ENCODE peak calls at places on chromosome 1, in six cellular contexts. E is tibial nerve, H is sigmoid colon, S is fibroblast of pulmonary artery, X is GM12865, T is AG09309. R is an unnamed sample.

GRCh38 chr1:78095618-78096416 is 50.1 kb downstream of the GIPC2 start:
- DNase-seq in H (no peak), T (peak; percentile 53), X (no peak), E (no peak), S (peak; percentile 76), R (no peak)

GRCh38 chr1:228136908-228137307 is 3.2 kb upstream of the GUK1 start:
- DNase-seq in S (no peak), E (no peak), T (no peak), H (no peak), X (no peak), R (no peak)

GRCh38 chr1:68107771-68108170 is 57.3 kb upstream of the DIRAS3 start:
- DNase-seq in S (peak; percentile 57), X (no peak), T (no peak), H (no peak), E (no peak), R (no peak)

GRCh38 chr1:72394457-72394856 is 112.1 kb upstream of the NEGR1 start:
- DNase-seq in E (no peak), S (no peak), H (no peak), T (no peak), X (no peak), R (no peak)

GRCh38 chr1:29324771-29325351 is 88.5 kb downstream of the PTPRU start:
- DNase-seq in H (peak; percentile 55), X (no peak), T (no peak), E (no peak), S (no peak), R (no peak)

GRCh38 chr1:9942399-9942938 is 722 bp downstream of the LZIC start:
- DNase-seq in T (peak; percentile 21), H (no peak), S (peak; percentile 75), X (peak; percentile 79), E (no peak), R (peak; percentile 32)

GRCh38 chr1:7845761-7846160 is 7.1 kb downstream of the UTS2 start:
- DNase-seq in X (no peak), E (no peak), S (peak; percentile 46), H (no peak), T (peak; percentile 16), R (no peak)

GRCh38 chr1:227621211-227621610 is 57.9 kb downstream of the ZNF678 start:
- DNase-seq in E (no peak), H (no peak), T (no peak), S (no peak), X (no peak), R (no peak)

GRCh38 chr1:192224386-192224785 is 66.1 kb downstream of the RGS18 start:
- DNase-seq in E (no peak), T (no peak), X (no peak), H (no peak), S (no peak), R (no peak)

GRCh38 chr1:244057474-244058385 is 6.6 kb downstream of the ZBTB18 start:
- DNase-seq in X (no peak), E (no peak), H (no peak), T (no peak), S (no peak), R (no peak)

GRCh38 chr1:228515200-228515834 is 28.1 kb downstream of the RNF187 start:
- DNase-seq in S (peak; percentile 73), E (no peak), H (no peak), X (peak; percentile 34), T (no peak), R (no peak)

GRCh38 chr1:92583821-92584760 is 97.4 kb upstream of the GFI1 start:
- DNase-seq in H (no peak), S (peak; percentile 77), T (peak; percentile 18), X (peak; percentile 75), E (no peak), R (no peak)

GRCh38 chr1:181726608-181727007 is 243.3 kb downstream of the CACNA1E start:
- DNase-seq in X (no peak), S (no peak), T (no peak), E (no peak), H (no peak), R (no peak)

GRCh38 chr1:152036316-152037216 is at the start of gene S100A11:
- DNase-seq in H (peak; percentile 95), T (no peak), S (peak; percentile 85), E (peak; percentile 88), X (peak; percentile 63), R (peak; percentile 97)

GRCh38 chr1:224616761-224617409 is 768 bp downstream of the CNIH3 start:
- DNase-seq in T (no peak), X (no peak), E (no peak), S (no peak), H (no peak), R (no peak)

GRCh38 chr1:43307458-43308158 is 6.8 kb downstream of the TIE1 start:
- DNase-seq in S (no peak), T (no peak), X (no peak), E (no peak), H (peak; percentile 48), R (peak; percentile 72)

GRCh38 chr1:68232354-68233148 is at the start of gene WLS:
- DNase-seq in T (no peak), H (peak; percentile 93), E (peak; percentile 72), S (peak; percentile 83), X (no peak), R (peak; percentile 93)

GRCh38 chr1:27416387-27417111 is 24.1 kb downstream of the GPR3 start:
- DNase-seq in H (no peak), S (peak; percentile 79), E (no peak), T (no peak), X (peak; percentile 92), R (no peak)

GRCh38 chr1:41672173-41672572 is 187.7 kb upstream of the EDN2 start:
- DNase-seq in H (no peak), X (no peak), S (peak; percentile 63), E (no peak), T (peak; percentile 32), R (no peak)

GRCh38 chr1:116825400-116825734 is 71.1 kb downstream of the CD2 start:
- DNase-seq in S (peak; percentile 53), H (no peak), E (no peak), T (no peak), X (no peak), R (no peak)

GRCh38 chr1:56799605-56800398 is 19.4 kb downstream of the FYB2 start:
- DNase-seq in E (no peak), T (peak; percentile 37), S (peak; percentile 42), X (no peak), H (no peak), R (no peak)

GRCh38 chr1:56798053-56798471 is 21.1 kb downstream of the FYB2 start:
- DNase-seq in S (peak; percentile 19), E (no peak), X (no peak), H (no peak), T (no peak), R (no peak)

GRCh38 chr1:56808385-56808784 is 10.8 kb downstream of the FYB2 start:
- DNase-seq in T (no peak), S (no peak), X (no peak), E (no peak), H (no peak), R (no peak)

GRCh38 chr1:56806804-56807203 is 12.4 kb downstream of the FYB2 start:
- DNase-seq in T (peak; percentile 60), S (no peak), E (no peak), H (no peak), X (no peak), R (no peak)

DNA sequence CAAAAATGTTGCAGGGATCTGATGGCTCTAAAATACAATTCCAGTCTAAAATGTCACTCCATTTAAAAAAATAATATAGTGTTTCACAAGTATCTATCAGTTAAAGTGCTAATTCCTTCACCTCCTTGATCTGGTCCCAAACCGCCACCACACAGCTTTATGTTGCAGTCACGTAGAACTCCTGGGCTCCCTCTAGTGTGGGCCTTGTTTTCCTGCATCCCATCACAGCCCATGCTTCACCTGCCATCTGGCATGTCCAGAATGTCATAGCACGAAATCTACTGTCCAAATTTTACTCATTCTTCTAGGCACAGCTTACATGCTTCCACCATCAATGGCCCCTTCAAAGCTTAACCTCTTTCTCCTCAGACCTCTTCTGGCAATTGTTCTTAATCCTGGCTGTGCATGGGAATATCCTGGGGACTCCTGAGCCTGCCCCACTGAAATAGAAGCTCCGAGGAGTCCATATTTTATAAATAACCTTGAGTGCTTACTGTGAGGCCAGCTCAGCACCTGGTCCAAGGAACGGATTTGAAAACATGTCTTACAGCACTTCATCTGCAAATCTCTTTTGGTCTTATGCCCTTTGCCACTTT is 15.5 kb downstream of the FYB2 start:
- DNase-seq in S (peak; percentile 24), X (peak; percentile 59), T (no peak), H (no peak), E (no peak), R (no peak)
- TF ChIP-seq CTCF in S (peak; percentile 61), X (peak; percentile 70), T (peak; percentile 65), H (no peak), E (no peak), R (peak; percentile 77)

DNA sequence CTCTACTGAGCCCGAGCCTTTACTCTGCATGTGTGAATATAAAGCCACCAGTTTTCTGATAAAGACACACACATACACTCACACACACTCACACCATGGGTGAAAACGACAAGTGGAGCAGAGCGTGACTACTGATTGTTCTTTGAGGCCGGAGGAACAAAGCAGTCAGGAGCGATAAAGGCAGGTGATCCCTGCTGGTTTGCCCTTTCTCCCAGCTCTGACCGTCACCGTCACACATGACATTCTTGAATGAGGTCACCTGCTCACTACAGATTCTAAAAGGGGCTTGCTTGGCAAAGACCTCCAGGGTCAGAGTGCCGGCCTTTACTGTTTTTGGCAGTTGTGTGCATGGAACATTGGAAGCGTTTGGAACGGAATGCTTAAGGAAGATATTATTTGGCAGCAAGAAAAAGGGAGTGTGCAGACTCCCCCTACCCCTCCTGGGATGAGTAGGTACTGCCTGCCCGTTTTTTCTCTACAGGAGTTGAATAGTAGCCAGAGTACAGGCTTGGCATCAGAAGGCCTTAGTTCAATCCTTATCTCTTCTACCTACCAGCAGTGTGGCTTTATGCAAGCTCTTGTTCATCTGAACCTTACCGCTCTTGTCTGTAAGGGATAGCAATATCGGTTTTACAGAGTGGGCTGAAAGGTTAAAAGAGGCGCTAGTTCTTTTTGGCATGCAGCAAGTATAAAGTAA is 79.7 kb downstream of the PBX1 start:
- DNase-seq in S (no peak), E (no peak), X (no peak), H (no peak), T (no peak), R (no peak)
- TF ChIP-seq CTCF in S (no peak), E (no peak), X (no peak), H (no peak), T (no peak), R (no peak)

GRCh38 chr1:86423473-86423872 is 498 bp upstream of the CLCA2 start:
- DNase-seq in T (no peak), H (no peak), X (no peak), E (no peak), S (no peak), R (no peak)

GRCh38 chr1:86416343-86416742 is 7.6 kb upstream of the CLCA2 start:
- DNase-seq in T (no peak), H (no peak), X (no peak), S (no peak), E (no peak), R (no peak)

GRCh38 chr1:86421601-86422280 is 2.2 kb upstream of the CLCA2 start:
- DNase-seq in T (no peak), X (no peak), S (peak; percentile 67), E (no peak), H (no peak), R (no peak)

GRCh38 chr1:86423873-86424272 is at the start of gene CLCA2:
- DNase-seq in H (no peak), S (no peak), X (no peak), T (no peak), E (no peak), R (no peak)

GRCh38 chr1:86419277-86419903 is 4.6 kb upstream of the CLCA2 start:
- DNase-seq in S (peak; percentile 63), H (no peak), E (no peak), X (peak; percentile 62), T (no peak), R (no peak)
- TF ChIP-seq CTCF in S (peak; percentile 81), H (no peak), E (peak; percentile 30), X (peak; percentile 71), T (peak; percentile 75), R (peak; percentile 66)

GRCh38 chr1:88068407-88068806 is 615.7 kb upstream of the PKN2 start:
- DNase-seq in T (no peak), H (no peak), E (no peak), X (no peak), S (no peak), R (no peak)
- TF ChIP-seq CTCF in T (no peak), H (no peak), E (no peak), X (no peak), S (no peak), R (no peak)

R was measured in chondrocyte.